ENCODE peak calls at places on chromosomes 7 and 10, in nine cellular contexts. H, X, E, C, J, M, I, R and K are unnamed samples.

GRCh38 chr7:70829221-70830059 is 302.5 kb upstream of the GALNT17 start:
- DNase-seq in H (peak; percentile 70), X (peak; percentile 62), E (peak; percentile 82), C (peak; percentile 62), J (peak; percentile 72), M (peak; percentile 24), I (peak; percentile 61), R (peak; percentile 56), K (peak; percentile 93)

GRCh38 chr7:1255083-1255816 is 22.6 kb downstream of the UNCX start:
- DNase-seq in H (no peak), X (no peak), E (no peak), C (peak; percentile 7), J (no peak), M (no peak), I (no peak), R (no peak), K (no peak)

GRCh38 chr7:50822716-50823115 is 40.0 kb upstream of the GRB10 start:
- DNase-seq in H (no peak), X (no peak), E (no peak), C (no peak), J (no peak), M (no peak), I (no peak), R (peak; percentile 50), K (no peak)

GRCh38 chr10:46226900-46227558 is 59.8 kb upstream of the ANTXRL start:
- DNase-seq in H (no peak), X (peak; percentile 10), E (peak; percentile 60), C (no peak), J (peak; percentile 26), M (no peak), I (no peak), R (no peak), K (peak; percentile 88)

GRCh38 chr7:68280931-68281330 is 1284.3 kb downstream of the TYW1 start:
- DNase-seq in H (no peak), X (no peak), E (no peak), C (no peak), J (no peak), M (no peak), I (no peak), R (no peak), K (peak; percentile 72)

GRCh38 chr10:52221937-52222336 is 92.1 kb upstream of the DKK1 start:
- DNase-seq in H (no peak), X (no peak), E (no peak), C (no peak), J (no peak), M (peak; percentile 58), I (no peak), R (no peak), K (no peak)

GRCh38 chr10:89476676-89477075 is 58.7 kb downstream of the SLC16A12 start:
- DNase-seq in H (no peak), X (peak; percentile 46), E (no peak), C (peak; percentile 35), J (no peak), M (peak; percentile 39), I (peak; percentile 23), R (peak; percentile 12), K (no peak)

GRCh38 chr10:130782467-130782866 is 529.1 kb downstream of the TCERG1L start:
- DNase-seq in H (no peak), X (no peak), E (no peak), C (no peak), J (no peak), M (peak; percentile 7), I (no peak), R (no peak), K (no peak)

GRCh38 chr7:82223580-82223979 is 220.0 kb downstream of the CACNA2D1 start:
- DNase-seq in H (no peak), X (no peak), E (no peak), C (no peak), J (no peak), M (no peak), I (no peak), R (no peak), K (no peak)

GRCh38 chr7:140027866-140028265 is 34.9 kb downstream of the PARP12 start:
- DNase-seq in H (no peak), X (no peak), E (no peak), C (no peak), J (no peak), M (no peak), I (no peak), R (no peak), K (no peak)

GRCh38 chr10:101939273-101939635 is 95.7 kb upstream of the KCNIP2 start:
- DNase-seq in H (no peak), X (no peak), E (no peak), C (no peak), J (no peak), M (no peak), I (no peak), R (peak; percentile 96), K (no peak)

GRCh38 chr7:207418-208127 is 15.2 kb downstream of the FAM20C start:
- DNase-seq in H (no peak), X (no peak), E (no peak), C (no peak), J (no peak), M (no peak), I (no peak), R (no peak), K (no peak)

GRCh38 chr7:3649250-3649649 is 348.2 kb downstream of the SDK1 start:
- DNase-seq in H (no peak), X (no peak), E (no peak), C (no peak), J (no peak), M (no peak), I (no peak), R (peak; percentile 25), K (no peak)
- TF ChIP-seq CTCF in H (no peak), X (no peak), E (no peak), C (no peak), J (no peak), M (no peak), I (no peak), R (peak; percentile 15), K (no peak)

GRCh38 chr7:107167483-107168232 is 1.1 kb upstream of the HBP1 start:
- DNase-seq in H (no peak), X (peak; percentile 53), E (peak; percentile 83), C (peak; percentile 69), J (no peak), M (peak; percentile 74), I (peak; percentile 75), R (peak; percentile 90), K (no peak)

GRCh38 chr7:107171496-107171895 is 2.7 kb downstream of the HBP1 start:
- DNase-seq in H (no peak), X (no peak), E (no peak), C (no peak), J (no peak), M (no peak), I (no peak), R (no peak), K (no peak)

GRCh38 chr7:107168233-107169119 is at the start of gene HBP1:
- DNase-seq in H (peak; percentile 99), X (peak; percentile 99), E (peak; percentile 100), C (peak; percentile 97), J (peak; percentile 97), M (peak; percentile 100), I (peak; percentile 100), R (peak; percentile 100), K (peak; percentile 100)

GRCh38 chr7:107170051-107170661 is 1.4 kb downstream of the HBP1 start:
- DNase-seq in H (no peak), X (no peak), E (no peak), C (no peak), J (no peak), M (no peak), I (no peak), R (no peak), K (no peak)

DNA sequence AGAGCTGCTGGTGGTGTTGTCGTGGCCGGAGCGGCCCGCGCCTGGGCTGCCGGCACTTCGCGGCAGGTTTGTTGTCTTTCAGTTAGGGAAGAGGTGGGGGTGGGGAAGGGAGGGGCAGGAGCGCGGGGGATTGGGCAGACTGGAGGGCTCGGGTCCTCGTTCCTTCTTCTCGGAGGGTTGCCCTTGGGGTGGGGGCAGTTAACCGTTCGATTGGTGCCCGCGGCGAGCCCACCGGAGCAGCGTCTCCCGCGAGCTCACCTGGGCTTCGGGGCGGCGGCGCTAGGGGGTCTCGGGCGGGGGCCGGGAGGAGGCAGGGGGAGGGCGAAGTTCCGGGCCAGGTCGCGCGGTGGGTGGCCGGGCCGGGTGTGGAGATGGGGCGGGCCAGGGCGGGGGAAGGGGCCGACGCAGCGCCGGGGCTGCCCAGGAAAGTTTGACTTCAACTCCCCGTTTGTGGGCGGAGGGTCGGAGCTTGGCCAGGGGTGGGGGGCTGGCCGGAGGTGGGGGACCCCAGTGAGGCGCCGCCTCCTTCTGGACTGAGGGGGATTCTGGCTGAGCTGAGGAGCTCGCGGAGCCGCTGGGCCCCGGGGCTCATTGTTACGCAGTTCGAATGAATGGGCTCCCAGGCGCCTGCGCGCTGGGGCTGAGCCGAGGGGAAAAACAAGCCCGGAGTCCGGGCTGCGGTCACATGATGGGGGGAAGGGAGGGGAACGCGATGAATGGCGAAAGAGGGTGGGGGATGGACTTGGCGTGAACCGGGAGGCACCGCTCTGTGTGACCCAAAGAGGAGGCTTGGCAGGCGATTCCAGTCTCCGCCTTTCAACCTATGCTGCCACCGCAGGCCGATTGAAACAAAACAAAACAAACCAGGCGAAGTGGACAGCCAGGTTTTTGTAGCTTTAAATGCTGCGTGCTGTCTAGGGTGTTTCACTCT is 582 bp downstream of the HBP1 start:
- DNase-seq in H (peak; percentile 98), X (peak; percentile 97), E (peak; percentile 98), C (peak; percentile 96), J (peak; percentile 96), M (peak; percentile 95), I (peak; percentile 99), R (peak; percentile 96), K (peak; percentile 99)
- TF ChIP-seq POLR2A in H (peak; percentile 41), X (no peak), E (peak; percentile 45), C (peak; percentile 47), J (no peak), M (peak; percentile 84), I (peak; percentile 72), R (peak; percentile 71), K (no peak)

DNA sequence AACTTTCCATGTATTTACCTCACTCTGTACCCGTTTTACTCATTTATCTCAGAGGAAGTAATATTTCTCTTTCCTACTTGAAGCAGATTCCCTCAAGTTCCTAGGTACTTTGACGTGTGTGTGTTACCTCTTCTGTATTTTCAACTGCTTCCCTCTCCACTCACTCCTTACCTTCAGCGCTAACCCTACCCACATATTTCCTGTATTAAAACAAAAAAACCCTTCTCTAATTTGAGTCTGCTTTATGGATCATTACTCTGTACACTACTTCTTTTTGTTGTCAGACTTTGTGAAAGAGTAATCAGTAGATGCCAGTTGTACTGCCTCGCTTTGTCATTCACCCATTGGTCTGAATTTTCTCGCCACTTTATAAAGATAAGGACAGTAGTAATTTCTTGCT is 74.0 kb downstream of the CDK13 start:
- DNase-seq in H (no peak), X (no peak), E (no peak), C (no peak), J (no peak), M (no peak), I (no peak), R (no peak), K (no peak)
- H3K36me3 ChIP-seq in H (peaks cover 1% of the 10 kb centered on the region), X (peaks cover 25% of the 10 kb centered on the region), E (peaks cover 18% of the 10 kb centered on the region), C (no peaks in the 10 kb centered on the region), J (no peaks in the 10 kb centered on the region), M (peaks cover 11% of the 10 kb centered on the region), I (no peaks in the 10 kb centered on the region), R (peaks cover 7% of the 10 kb centered on the region), K (peaks cover 13% of the 10 kb centered on the region)

DNA sequence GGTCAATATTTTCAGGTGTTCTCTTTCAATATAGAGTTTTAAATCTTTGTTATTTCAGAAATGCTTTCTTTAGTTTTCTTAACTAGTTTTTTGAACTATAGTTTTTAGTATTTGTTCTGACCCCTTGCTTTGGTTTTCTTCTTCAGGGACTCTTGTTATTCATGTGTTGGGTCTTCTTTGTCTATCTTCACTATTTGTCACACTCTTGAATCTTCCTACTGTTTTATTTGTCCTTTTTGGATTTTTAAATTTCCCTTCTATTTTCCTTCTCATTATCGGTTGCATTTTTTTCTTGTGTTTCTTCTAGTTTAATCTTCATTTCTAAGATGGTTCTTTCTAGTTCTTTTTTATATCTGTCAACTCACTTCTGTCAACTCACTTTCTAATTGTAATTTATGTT is 37.1 kb upstream of the PRKAG2 start:
- DNase-seq in H (no peak), X (no peak), E (no peak), C (no peak), J (no peak), M (no peak), I (no peak), R (no peak), K (no peak)
- TF ChIP-seq CTCF in H (no peak), X (no peak), E (no peak), C (no peak), J (no peak), M (no peak), I (no peak), R (no peak), K (no peak)